ENCODE peak calls at places on chromosomes 4 and X, in six cellular contexts. One of them, this sample, is unnamed.
A peak's percentile ranks its signal among the peaks of the same experiment; 100 is the strongest.

GRCh38 chr4:150867148-150867547 is 147.9 kb downstream of the LRBA start:
- DNase-seq in AG10803: peak; percentile 79
- DNase-seq in stromal cell of bone marrow: peak; percentile 63
- DNase-seq in GM04503: peak; percentile 31
- DNase-seq in BE2C: peak; percentile 57
- DNase-seq in effector CD4-positive, alpha-beta T cell: peak; percentile 55
- DNase-seq in this sample: peak; percentile 25

GRCh38 chr4:15003441-15003890 is 1.2 kb downstream of the CPEB2 start:
- DNase-seq in AG10803: peak; percentile 30
- DNase-seq in BE2C: peak; percentile 55
- DNase-seq in effector CD4-positive, alpha-beta T cell: no peak
- DNase-seq in stromal cell of bone marrow: no peak
- DNase-seq in GM04503: no peak
- DNase-seq in this sample: peak; percentile 47

GRCh38 chr4:16205298-16206164 is 20.7 kb downstream of the TAPT1 start:
- DNase-seq in BE2C: no peak
- DNase-seq in AG10803: peak; percentile 13
- DNase-seq in stromal cell of bone marrow: no peak
- DNase-seq in effector CD4-positive, alpha-beta T cell: no peak
- DNase-seq in GM04503: no peak
- DNase-seq in this sample: no peak

GRCh38 chrX:68599256-68600152 is 48.0 kb upstream of the STARD8 start:
- DNase-seq in BE2C: peak; percentile 11
- DNase-seq in GM04503: no peak
- DNase-seq in stromal cell of bone marrow: peak; percentile 1
- DNase-seq in AG10803: peak; percentile 2
- DNase-seq in effector CD4-positive, alpha-beta T cell: no peak
- DNase-seq in this sample: peak; percentile 3

GRCh38 chr4:152245706-152246105 is 290.2 kb downstream of the FBXW7 start:
- DNase-seq in AG10803: peak; percentile 25
- DNase-seq in GM04503: no peak
- DNase-seq in effector CD4-positive, alpha-beta T cell: no peak
- DNase-seq in BE2C: no peak
- DNase-seq in stromal cell of bone marrow: no peak
- DNase-seq in this sample: no peak

GRCh38 chr4:77314697-77315096 is 157.7 kb downstream of the CCNG2 start:
- DNase-seq in AG10803: no peak
- DNase-seq in BE2C: no peak
- DNase-seq in stromal cell of bone marrow: no peak
- DNase-seq in effector CD4-positive, alpha-beta T cell: no peak
- DNase-seq in GM04503: no peak
- DNase-seq in this sample: no peak

GRCh38 chr4:123941306-123941705 is 544.7 kb downstream of the SPRY1 start:
- DNase-seq in BE2C: no peak
- DNase-seq in stromal cell of bone marrow: no peak
- DNase-seq in AG10803: peak; percentile 32
- DNase-seq in effector CD4-positive, alpha-beta T cell: no peak
- DNase-seq in GM04503: no peak
- DNase-seq in this sample: no peak

GRCh38 chrX:71532078-71532752 is 689 bp upstream of the OGT start:
- DNase-seq in effector CD4-positive, alpha-beta T cell: peak; percentile 59
- DNase-seq in stromal cell of bone marrow: no peak
- DNase-seq in AG10803: peak; percentile 48
- DNase-seq in BE2C: no peak
- DNase-seq in GM04503: no peak
- DNase-seq in this sample: peak; percentile 59

GRCh38 chrX:119004920-119005524 is 30.6 kb downstream of the LONRF3 start:
- DNase-seq in AG10803: peak; percentile 20
- DNase-seq in GM04503: no peak
- DNase-seq in effector CD4-positive, alpha-beta T cell: peak; percentile 31
- DNase-seq in stromal cell of bone marrow: peak; percentile 9
- DNase-seq in BE2C: peak; percentile 46
- DNase-seq in this sample: peak; percentile 45

GRCh38 chr4:119729815-119730643 is 101.4 kb upstream of the PDE5A start:
- DNase-seq in AG10803: peak; percentile 80
- DNase-seq in GM04503: peak; percentile 70
- DNase-seq in stromal cell of bone marrow: peak; percentile 74
- DNase-seq in BE2C: peak; percentile 29
- DNase-seq in effector CD4-positive, alpha-beta T cell: no peak
- DNase-seq in this sample: no peak

GRCh38 chrX:76555816-76556215 is 128.3 kb downstream of the MAGEE1 start:
- DNase-seq in AG10803: peak; percentile 3
- DNase-seq in BE2C: peak; percentile 51
- DNase-seq in stromal cell of bone marrow: no peak
- DNase-seq in GM04503: no peak
- DNase-seq in effector CD4-positive, alpha-beta T cell: no peak
- DNase-seq in this sample: no peak

GRCh38 chrX:55486736-55487135 is 2.9 kb downstream of the USP51 start:
- DNase-seq in effector CD4-positive, alpha-beta T cell: no peak
- DNase-seq in BE2C: no peak
- DNase-seq in stromal cell of bone marrow: no peak
- DNase-seq in GM04503: no peak
- DNase-seq in AG10803: peak; percentile 32
- DNase-seq in this sample: no peak

GRCh38 chrX:130108647-130109428 is 1.5 kb downstream of the ELF4 start:
- DNase-seq in AG10803: peak; percentile 39
- DNase-seq in effector CD4-positive, alpha-beta T cell: no peak
- DNase-seq in stromal cell of bone marrow: no peak
- DNase-seq in GM04503: no peak
- DNase-seq in BE2C: no peak
- DNase-seq in this sample: no peak

GRCh38 chr4:48307528-48307927 is 33.8 kb upstream of the SLAIN2 start:
- DNase-seq in stromal cell of bone marrow: no peak
- DNase-seq in AG10803: no peak
- DNase-seq in GM04503: no peak
- DNase-seq in BE2C: no peak
- DNase-seq in effector CD4-positive, alpha-beta T cell: no peak
- DNase-seq in this sample: no peak

GRCh38 chr4:159105063-159105414 is 2.2 kb downstream of the RAPGEF2 start:
- DNase-seq in BE2C: no peak
- DNase-seq in GM04503: no peak
- DNase-seq in effector CD4-positive, alpha-beta T cell: no peak
- DNase-seq in AG10803: peak; percentile 8
- DNase-seq in stromal cell of bone marrow: peak; percentile 52
- DNase-seq in this sample: no peak

GRCh38 chr4:1856920-1857699 is 1.2 kb upstream of the LETM1 start:
- DNase-seq in stromal cell of bone marrow: no peak
- DNase-seq in GM04503: no peak
- DNase-seq in effector CD4-positive, alpha-beta T cell: no peak
- DNase-seq in BE2C: no peak
- DNase-seq in AG10803: no peak
- DNase-seq in this sample: peak; percentile 19

GRCh38 chr4:7266525-7267292 is 74.4 kb downstream of the SORCS2 start:
- DNase-seq in GM04503: peak; percentile 70
- DNase-seq in stromal cell of bone marrow: peak; percentile 57
- DNase-seq in AG10803: peak; percentile 91
- DNase-seq in effector CD4-positive, alpha-beta T cell: no peak
- DNase-seq in BE2C: no peak
- DNase-seq in this sample: no peak

GRCh38 chrX:134664202-134664601 is 5.9 kb upstream of the PLAC1 start:
- DNase-seq in AG10803: peak; percentile 64
- DNase-seq in effector CD4-positive, alpha-beta T cell: no peak
- DNase-seq in GM04503: no peak
- DNase-seq in BE2C: no peak
- DNase-seq in stromal cell of bone marrow: no peak
- DNase-seq in this sample: no peak

GRCh38 chrX:50913520-50913919 is 3.0 kb downstream of the BMP15 start:
- DNase-seq in stromal cell of bone marrow: no peak
- DNase-seq in AG10803: no peak
- DNase-seq in GM04503: no peak
- DNase-seq in effector CD4-positive, alpha-beta T cell: no peak
- DNase-seq in BE2C: no peak
- DNase-seq in this sample: no peak

GRCh38 chr4:6912412-6912811 is 2.8 kb downstream of the TBC1D14 start:
- DNase-seq in GM04503: no peak
- DNase-seq in stromal cell of bone marrow: no peak
- DNase-seq in effector CD4-positive, alpha-beta T cell: no peak
- DNase-seq in BE2C: no peak
- DNase-seq in AG10803: no peak
- DNase-seq in this sample: no peak

This sample was measured in DND-41.